ENCODE peak calls at places on chromosome 7, in seven cellular contexts. V is left lobe of liver; Q is stimulated activated CD8-positive, alpha-beta memory T cell treated with anti-CD3 and anti-CD28 coated beads, Interleukin-15, amount 100 ng/mL, for 24 hours; T is NCI-H1105 treated with DMSO at 0.1 percent for 48 hours; L is Kasumi-1; P is nucleus accumbens; R is CD4-positive, CD25-positive, alpha-beta regulatory T cell. F is an unnamed sample.

GRCh38 chr7:122544463-122544862 is 154.5 kb downstream of the RNF133 start:
- DNase-seq in L (peak; percentile 22), Q (no peak), R (no peak), P (no peak), T (no peak), V (no peak), F (no peak)

GRCh38 chr7:44396931-44397525 is 71.6 kb upstream of the CAMK2B start:
- DNase-seq in L (no peak), V (no peak), T (no peak), P (no peak), R (no peak), Q (no peak), F (peak; percentile 20)

GRCh38 chr7:99094369-99094768 is 49.5 kb downstream of the SMURF1 start:
- DNase-seq in P (no peak), R (no peak), Q (no peak), V (no peak), L (no peak), T (no peak), F (no peak)

GRCh38 chr7:816751-817671 is 15.3 kb upstream of the SUN1 start:
- DNase-seq in Q (no peak), P (no peak), R (peak; percentile 41), V (no peak), L (no peak), T (peak; percentile 48), F (peak; percentile 79)

GRCh38 chr7:107614425-107614824 is 34.4 kb downstream of the BCAP29 start:
- DNase-seq in V (no peak), R (no peak), Q (no peak), T (peak; percentile 29), L (no peak), P (no peak), F (no peak)

GRCh38 chr7:23246540-23246939 is at the start of gene GPNMB:
- DNase-seq in R (no peak), V (no peak), T (no peak), Q (no peak), P (no peak), L (no peak), F (no peak)

GRCh38 chr7:113283861-113284260 is 165.5 kb upstream of the SMIM30 start:
- DNase-seq in V (no peak), L (no peak), R (no peak), T (no peak), Q (no peak), P (no peak), F (no peak)

GRCh38 chr7:91694221-91694856 is 186.2 kb downstream of the MTERF1 start:
- DNase-seq in L (no peak), R (no peak), Q (no peak), V (no peak), P (no peak), T (no peak), F (no peak)

GRCh38 chr7:133753513-133753912 is 373.6 kb upstream of the LRGUK start:
- DNase-seq in T (no peak), P (no peak), Q (no peak), V (no peak), L (no peak), R (no peak), F (no peak)

GRCh38 chr7:41241641-41242040 is 461.2 kb downstream of the INHBA start:
- DNase-seq in L (no peak), Q (no peak), V (no peak), P (no peak), R (no peak), T (no peak), F (peak; percentile 59)

GRCh38 chr7:130008941-130009847 is 42.0 kb downstream of the ZC3HC1 start:
- DNase-seq in R (no peak), T (no peak), L (no peak), V (no peak), P (no peak), Q (no peak), F (peak; percentile 55)

GRCh38 chr7:66047426-66047825 is 28.2 kb upstream of the ASL start:
- DNase-seq in T (no peak), P (no peak), L (no peak), R (no peak), Q (no peak), V (no peak), F (no peak)

GRCh38 chr7:100449190-100449795 is 13.0 kb upstream of the PPP1R35 start:
- DNase-seq in V (no peak), R (no peak), P (no peak), T (no peak), Q (no peak), L (no peak), F (no peak)